ENCODE peak calls at places on chromosomes 4 and X, in four cellular contexts. One of them, this sample, is unnamed.

GRCh38 chrX:70332600-70332999 is 42.7 kb downstream of the KIF4A start:
- DNase-seq in left cardiac atrium: no peak
- DNase-seq in Daoy: no peak
- DNase-seq in HT1080: peak; percentile 1
- DNase-seq in this sample: no peak

GRCh38 chrX:141405878-141406492 is 163.7 kb upstream of the SPANXC start:
- DNase-seq in Daoy: no peak
- DNase-seq in left cardiac atrium: no peak
- DNase-seq in HT1080: peak; percentile 90
- DNase-seq in this sample: no peak

GRCh38 chr4:3302164-3302785 is 9.5 kb downstream of the RGS12 start:
- DNase-seq in Daoy: no peak
- DNase-seq in left cardiac atrium: peak; percentile 54
- DNase-seq in HT1080: peak; percentile 27
- DNase-seq in this sample: peak; percentile 59

GRCh38 chr4:181677621-181678020 is 565.6 kb upstream of the TENM3 start:
- DNase-seq in HT1080: no peak
- DNase-seq in left cardiac atrium: no peak
- DNase-seq in Daoy: no peak
- DNase-seq in this sample: no peak

GRCh38 chr4:1047976-1048780 is 36.8 kb downstream of the FGFRL1 start:
- DNase-seq in Daoy: no peak
- DNase-seq in HT1080: no peak
- DNase-seq in left cardiac atrium: no peak
- DNase-seq in this sample: no peak

GRCh38 chr4:13445841-13446790 is 38.0 kb downstream of the RAB28 start:
- DNase-seq in left cardiac atrium: no peak
- DNase-seq in Daoy: no peak
- DNase-seq in HT1080: no peak
- DNase-seq in this sample: no peak

GRCh38 chr4:166121897-166122296 is 248.9 kb downstream of the TLL1 start:
- DNase-seq in left cardiac atrium: no peak
- DNase-seq in HT1080: no peak
- DNase-seq in Daoy: no peak
- DNase-seq in this sample: no peak

GRCh38 chrX:18701621-18702361 is 5.7 kb upstream of the PPEF1 start:
- DNase-seq in left cardiac atrium: peak; percentile 76
- DNase-seq in HT1080: peak; percentile 21
- DNase-seq in Daoy: peak; percentile 48
- DNase-seq in this sample: no peak

GRCh38 chr4:177964061-177964460 is 521.8 kb upstream of the AGA start:
- DNase-seq in Daoy: no peak
- DNase-seq in left cardiac atrium: no peak
- DNase-seq in HT1080: peak; percentile 10
- DNase-seq in this sample: no peak

GRCh38 chr4:154073107-154073817 is 284.4 kb upstream of the SFRP2 start:
- DNase-seq in left cardiac atrium: no peak
- DNase-seq in HT1080: peak; percentile 84
- DNase-seq in Daoy: peak; percentile 37
- DNase-seq in this sample: no peak

GRCh38 chrX:116806288-116806802 is 343.6 kb upstream of the CT83 start:
- DNase-seq in HT1080: no peak
- DNase-seq in Daoy: no peak
- DNase-seq in left cardiac atrium: no peak
- DNase-seq in this sample: no peak